ENCODE peak calls at places on chromosomes 1 and 21, in four cellular contexts. Z is IMR-90, O is right atrium auricular region, D is cardiac fibroblast. T is an unnamed sample.
A peak's percentile ranks its signal among the peaks of the same experiment; 100 is the strongest.

GRCh38 chr1:203135636-203136305 is 8.2 kb downstream of the ADORA1 start:
- DNase-seq in D (no peak), O (no peak), Z (no peak), T (no peak)

GRCh38 chr1:43582162-43582566 is 51.5 kb downstream of the PTPRF start:
- DNase-seq in D (peak; percentile 74), Z (peak; percentile 96), O (no peak), T (peak; percentile 86)

GRCh38 chr1:209884249-209884648 is 53.8 kb upstream of the SYT14 start:
- DNase-seq in Z (peak; percentile 66), O (no peak), D (no peak), T (peak; percentile 45)

GRCh38 chr1:183285746-183286145 is 99.7 kb downstream of the LAMC2 start:
- DNase-seq in Z (no peak), D (no peak), O (no peak), T (no peak)

GRCh38 chr1:101006553-101006952 is 19.0 kb downstream of the DPH5 start:
- DNase-seq in O (no peak), Z (peak; percentile 64), D (no peak), T (peak; percentile 47)

GRCh38 chr1:203085528-203086406 is at the start of gene MYOG:
- DNase-seq in Z (no peak), O (peak; percentile 21), D (no peak), T (no peak)

GRCh38 chr1:26289158-26290059 is 9.5 kb downstream of the SH3BGRL3 start:
- DNase-seq in O (no peak), Z (no peak), D (no peak), T (no peak)

GRCh38 chr1:3588395-3588794 is 22.9 kb downstream of the MEGF6 start:
- DNase-seq in D (no peak), Z (no peak), O (no peak), T (no peak)

GRCh38 chr21:39386194-39386593 is 37.3 kb upstream of the HMGN1 start:
- DNase-seq in Z (no peak), D (peak; percentile 33), O (no peak), T (peak; percentile 39)

GRCh38 chr1:222910699-222911098 is 95.9 kb downstream of the DISP1 start:
- DNase-seq in O (no peak), D (peak; percentile 47), Z (peak; percentile 60), T (peak; percentile 45)

GRCh38 chr21:36693144-36694040 is 5.5 kb upstream of the SIM2 start:
- DNase-seq in O (no peak), D (no peak), Z (no peak), T (no peak)

GRCh38 chr1:210500831-210501230 is 172.1 kb downstream of the HHAT start:
- DNase-seq in D (no peak), Z (peak; percentile 19), O (no peak), T (no peak)

GRCh38 chr1:98981917-98982513 is 22.6 kb downstream of the PLPPR5 start:
- DNase-seq in D (peak; percentile 36), O (no peak), Z (peak; percentile 62), T (peak; percentile 48)

GRCh38 chr1:244180256-244180655 is 129.2 kb downstream of the ZBTB18 start:
- DNase-seq in D (peak; percentile 39), O (no peak), Z (peak; percentile 80), T (peak; percentile 33)

GRCh38 chr1:42176902-42177519 is 12.5 kb upstream of the GUCA2A start:
- DNase-seq in Z (peak; percentile 55), D (peak; percentile 63), O (no peak), T (peak; percentile 65)

GRCh38 chr1:34858901-34859441 is 578 bp downstream of the SMIM12 start:
- DNase-seq in Z (peak; percentile 28), O (no peak), D (peak; percentile 67), T (peak; percentile 60)

GRCh38 chr1:94928293-94928939 is 1.5 kb upstream of the CNN3 start:
- DNase-seq in O (no peak), D (no peak), Z (no peak), T (no peak)

GRCh38 chr1:186461014-186461413 is at the start of gene PDC:
- DNase-seq in O (no peak), D (no peak), Z (no peak), T (no peak)

GRCh38 chr1:239898067-239898730 is 193.5 kb upstream of the FMN2 start:
- DNase-seq in Z (peak; percentile 75), O (peak; percentile 81), D (peak; percentile 81), T (peak; percentile 78)

DNA sequence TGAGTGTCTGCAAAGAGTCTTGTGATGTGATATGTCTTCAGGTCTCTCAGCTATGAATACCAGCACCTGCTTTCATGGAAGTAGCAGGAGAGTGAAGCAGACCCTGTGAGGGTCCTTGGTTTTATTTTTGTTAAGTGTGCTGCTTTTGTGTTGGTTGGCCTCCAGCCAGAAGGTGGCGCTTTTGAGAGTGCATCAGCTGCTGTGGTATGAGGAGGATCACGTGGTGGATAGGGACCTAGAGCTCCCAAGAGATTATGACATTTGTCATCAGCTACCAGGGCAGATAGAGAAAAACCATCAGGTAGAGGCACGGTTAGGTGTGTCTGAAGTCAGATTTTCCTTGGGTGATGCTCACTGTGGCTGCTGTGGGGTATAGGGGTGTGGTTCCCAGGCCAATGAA is 1232.1 kb downstream of the MRPL39 start:
- DNase-seq in O (no peak), Z (no peak), D (no peak), T (no peak)
- TF ChIP-seq CTCF in O (no peak), Z (no peak), D (no peak), T (no peak)

DNA sequence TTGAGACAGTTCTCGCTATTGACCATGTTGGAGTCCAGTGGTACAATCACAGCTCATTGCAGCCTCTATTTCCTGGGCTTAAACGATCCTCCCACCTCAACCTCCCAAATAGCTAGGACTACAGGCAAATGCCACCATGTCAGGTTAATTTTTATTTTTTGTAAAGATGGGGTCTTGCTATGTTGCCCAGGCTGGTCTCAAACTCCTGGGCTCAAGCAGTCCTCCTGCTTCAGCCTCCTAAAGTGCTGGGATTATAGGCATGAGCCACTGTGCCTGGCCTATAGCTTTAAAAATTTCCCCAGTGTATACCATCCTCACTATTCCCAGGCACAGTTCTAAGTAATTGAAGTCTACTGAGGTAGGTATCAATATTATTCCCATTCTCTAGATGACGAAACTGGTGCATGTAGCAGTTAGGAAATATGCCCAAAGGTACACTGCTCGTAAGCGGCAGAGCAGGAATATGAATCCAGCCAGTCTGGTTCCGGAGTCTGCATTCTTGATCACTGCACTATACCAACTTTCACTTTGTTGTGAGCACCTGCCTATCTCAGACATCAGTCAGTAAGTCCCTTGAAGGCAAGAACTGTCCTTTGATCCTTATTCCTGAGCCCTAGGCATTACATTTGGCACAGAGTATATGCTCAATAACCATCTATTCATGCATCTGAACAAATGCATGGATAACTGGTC is 11.5 kb upstream of the SRP9 start:
- DNase-seq in D (no peak), O (no peak), Z (no peak), T (no peak)
- H3K4me3 ChIP-seq in D (no peak overlapping the region), O (no peak overlapping the region), Z (no peak overlapping the region), T (no peak overlapping the region)

DNA sequence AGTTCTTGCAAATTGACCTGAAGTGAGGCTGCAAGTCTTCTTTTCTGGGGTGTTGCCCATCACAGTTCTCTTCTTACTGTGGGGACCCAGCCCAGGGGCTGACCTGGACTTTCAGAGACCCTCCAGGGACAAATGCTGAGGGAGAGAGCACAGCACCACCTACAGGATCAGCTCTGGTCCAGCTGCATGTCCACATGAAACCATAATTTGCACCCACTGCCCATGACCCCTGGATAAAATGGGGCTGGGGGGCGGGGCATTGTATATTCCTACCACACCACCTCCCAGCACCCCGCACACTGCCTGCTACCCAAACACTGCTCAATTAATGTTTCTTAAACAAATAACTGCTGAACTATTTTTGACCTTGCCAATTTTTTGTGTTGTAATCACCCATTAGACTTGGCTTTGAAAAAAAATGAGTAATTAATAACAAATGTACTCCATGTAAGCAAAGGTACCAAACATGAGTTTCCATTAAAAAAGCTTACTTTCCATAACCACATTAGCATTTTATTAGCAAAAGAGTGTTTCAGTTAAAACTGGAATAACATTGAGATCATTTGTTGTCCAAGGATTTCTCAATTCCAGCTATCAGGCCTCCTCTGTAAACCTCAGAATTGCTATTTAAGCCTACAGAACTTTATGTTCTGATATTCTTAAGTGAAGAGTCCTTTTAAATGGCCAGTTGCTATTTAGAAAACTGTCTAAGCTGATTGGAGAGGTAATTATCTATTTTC is 168.0 kb upstream of the RAB4A start:
- DNase-seq in O (peak; percentile 51), D (peak; percentile 21), Z (no peak), T (peak; percentile 5)
- TF ChIP-seq CTCF in O (no peak), D (no peak), Z (no peak), T (peak; percentile 26)

GRCh38 chr1:201469645-201470074 is 672 bp upstream of the PHLDA3 start:
- DNase-seq in Z (no peak), D (no peak), O (no peak), T (no peak)
- H3K4me3 ChIP-seq in Z (peak overlapping the region; percentile 89), D (peak overlapping the region; percentile 86), O (peak overlapping the region; percentile 77), T (peak overlapping the region; percentile 97)

GRCh38 chr1:162954824-162955223 is 93.8 kb upstream of the CCDC190 start:
- DNase-seq in O (no peak), D (peak; percentile 80), Z (peak; percentile 59), T (peak; percentile 86)

GRCh38 chr1:162951553-162952315 is 90.8 kb upstream of the CCDC190 start:
- DNase-seq in O (no peak), D (peak; percentile 34), Z (peak; percentile 20), T (peak; percentile 40)

DNA sequence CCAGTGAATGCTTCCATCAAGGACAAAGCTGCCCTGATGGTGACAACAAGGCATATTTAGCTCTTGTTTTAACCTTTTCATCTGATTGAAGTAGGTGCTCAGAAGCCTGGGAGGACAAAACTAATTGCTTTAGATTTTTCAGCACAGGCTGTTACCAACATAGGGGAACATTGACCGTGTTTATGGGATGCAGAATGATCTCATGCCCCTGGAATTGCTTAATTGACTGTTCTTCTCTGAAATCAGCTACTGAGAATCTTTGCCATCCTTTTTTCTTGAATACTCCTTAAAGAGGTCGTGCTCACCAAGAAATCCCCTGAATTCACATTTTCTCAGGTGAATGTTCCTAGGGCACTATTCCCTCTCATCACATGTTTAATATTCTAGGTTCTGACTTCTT is 95.9 kb upstream of the CCDC190 start:
- DNase-seq in Z (peak; percentile 54), D (no peak), O (no peak), T (peak; percentile 26)
- TF ChIP-seq CTCF in Z (no peak), D (no peak), O (no peak), T (no peak)

GRCh38 chr1:61623852-61624251 is 101.1 kb downstream of the TM2D1 start:
- DNase-seq in Z (no peak), D (no peak), O (no peak), T (no peak)

GRCh38 chr1:61627365-61627764 is 97.6 kb downstream of the TM2D1 start:
- DNase-seq in D (no peak), O (no peak), Z (no peak), T (no peak)

GRCh38 chr1:61631436-61631835 is 93.5 kb downstream of the TM2D1 start:
- DNase-seq in Z (no peak), O (no peak), D (no peak), T (no peak)

GRCh38 chr1:61626820-61627219 is 98.1 kb downstream of the TM2D1 start:
- DNase-seq in Z (no peak), D (peak; percentile 65), O (no peak), T (no peak)
- H3K4me3 ChIP-seq in Z (no peak overlapping the region), D (no peak overlapping the region), O (no peak overlapping the region), T (no peak overlapping the region)